ENCODE peak calls at places on chromosome 1, in eight cellular contexts. X is left lung, J is heart right ventricle, S is fibroblast of lung, A is H1, F is stomach, R is sigmoid colon, Y is OCI-LY7. Z is an unnamed sample.

GRCh38 chr1:229407206-229408026 is 26.5 kb downstream of the ACTA1 start:
- DNase-seq in X (no peak), J (no peak), S (no peak), A (no peak), F (no peak), R (no peak), Y (no peak), Z (no peak)

GRCh38 chr1:61053712-61054608 is 28.4 kb upstream of the NFIA start:
- DNase-seq in X (peak; percentile 51), J (peak; percentile 51), S (no peak), A (no peak), F (peak; percentile 34), R (peak; percentile 68), Y (no peak), Z (no peak)

GRCh38 chr1:233654667-233655432 is 40.9 kb downstream of the KCNK1 start:
- DNase-seq in X (no peak), J (no peak), S (no peak), A (no peak), F (peak; percentile 57), R (no peak), Y (no peak), Z (no peak)

GRCh38 chr1:162279099-162279498 is 97.6 kb downstream of the SPATA46 start:
- DNase-seq in X (no peak), J (peak; percentile 24), S (no peak), A (no peak), F (no peak), R (no peak), Y (no peak), Z (no peak)

GRCh38 chr1:179366093-179366800 is 476 bp downstream of the AXDND1 start:
- DNase-seq in X (no peak), J (no peak), S (no peak), A (peak; percentile 2), F (no peak), R (no peak), Y (peak; percentile 64), Z (no peak)

GRCh38 chr1:20486457-20487235 is 636 bp upstream of the CAMK2N1 start:
- DNase-seq in X (peak; percentile 44), J (peak; percentile 79), S (peak; percentile 80), A (no peak), F (peak; percentile 53), R (peak; percentile 95), Y (no peak), Z (no peak)

GRCh38 chr1:10553124-10553523 is 78.4 kb downstream of the PEX14 start:
- DNase-seq in X (no peak), J (no peak), S (no peak), A (no peak), F (no peak), R (no peak), Y (no peak), Z (no peak)

GRCh38 chr1:28836421-28836956 is 24.5 kb downstream of the OPRD1 start:
- DNase-seq in X (no peak), J (no peak), S (no peak), A (no peak), F (no peak), R (no peak), Y (no peak), Z (no peak)

GRCh38 chr1:23452011-23452411 is 27.5 kb upstream of the TCEA3 start:
- DNase-seq in X (peak; percentile 86), J (no peak), S (peak; percentile 19), A (no peak), F (peak; percentile 96), R (peak; percentile 75), Y (no peak), Z (no peak)

GRCh38 chr1:14647777-14648176 is 49.3 kb downstream of the KAZN start:
- DNase-seq in X (no peak), J (no peak), S (no peak), A (no peak), F (no peak), R (no peak), Y (no peak), Z (no peak)

GRCh38 chr1:21216835-21217811 is 40.4 kb upstream of the EIF4G3 start:
- DNase-seq in X (peak; percentile 44), J (no peak), S (peak; percentile 45), A (no peak), F (peak; percentile 65), R (peak; percentile 76), Y (peak; percentile 71), Z (no peak)

GRCh38 chr1:223091928-223092327 is 51.1 kb downstream of the TLR5 start:
- DNase-seq in X (no peak), J (peak; percentile 22), S (no peak), A (no peak), F (no peak), R (no peak), Y (no peak), Z (no peak)

GRCh38 chr1:223089250-223089649 is 53.8 kb downstream of the TLR5 start:
- DNase-seq in X (no peak), J (no peak), S (no peak), A (no peak), F (no peak), R (peak; percentile 41), Y (no peak), Z (no peak)

GRCh38 chr1:223087231-223087990 is 55.6 kb downstream of the TLR5 start:
- DNase-seq in X (peak; percentile 50), J (peak; percentile 34), S (peak; percentile 56), A (no peak), F (no peak), R (peak; percentile 87), Y (no peak), Z (no peak)

GRCh38 chr1:223084466-223084865 is 58.6 kb downstream of the TLR5 start:
- DNase-seq in X (no peak), J (no peak), S (no peak), A (no peak), F (no peak), R (peak; percentile 93), Y (no peak), Z (no peak)

DNA sequence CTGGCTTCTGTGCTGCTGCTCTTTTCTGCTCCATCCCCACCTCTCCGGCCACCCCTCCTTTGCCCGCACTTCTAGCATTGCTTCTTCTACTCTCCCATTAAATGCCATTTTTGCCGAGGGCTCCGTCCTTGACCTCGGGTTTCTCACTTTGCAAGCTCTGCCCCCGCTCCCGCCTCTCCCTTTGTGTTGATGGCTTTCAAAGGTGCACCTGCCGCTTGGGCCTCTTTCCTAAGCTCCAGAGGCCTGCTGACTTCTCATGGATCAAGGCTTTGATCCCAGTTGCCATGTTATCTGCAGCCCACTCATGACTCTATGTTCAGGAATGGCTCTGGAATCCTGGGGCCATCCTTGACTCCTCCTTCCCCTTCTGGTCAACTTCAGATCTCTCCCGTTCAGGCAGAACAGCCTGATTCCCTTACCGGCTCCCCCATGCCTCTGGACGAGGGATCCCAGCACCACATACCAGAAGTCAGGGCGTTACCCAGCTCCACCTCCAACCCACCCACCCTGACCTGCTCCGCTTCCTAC is 54.3 kb downstream of the TLR5 start:
- DNase-seq in X (no peak), J (no peak), S (no peak), A (no peak), F (no peak), R (no peak), Y (no peak), Z (no peak)
- H3K4me1 ChIP-seq in X (peaks cover 12% of the 10 kb centered on the region), J (peaks cover 11% of the 10 kb centered on the region), S (no peaks in the 10 kb centered on the region), A (peaks cover 4% of the 10 kb centered on the region), F (peaks cover 35% of the 10 kb centered on the region), R (peaks cover 78% of the 10 kb centered on the region), Y (no peaks in the 10 kb centered on the region), Z (no peaks in the 10 kb centered on the region)

GRCh38 chr1:165355977-165356811 is at the start of gene LMX1A:
- DNase-seq in X (no peak), J (no peak), S (no peak), A (no peak), F (no peak), R (no peak), Y (no peak), Z (no peak)

GRCh38 chr1:165355221-165355976 is 1.1 kb downstream of the LMX1A start:
- DNase-seq in X (no peak), J (no peak), S (no peak), A (no peak), F (no peak), R (no peak), Y (no peak), Z (no peak)

GRCh38 chr1:165353731-165354671 is 2.5 kb downstream of the LMX1A start:
- DNase-seq in X (no peak), J (no peak), S (no peak), A (no peak), F (no peak), R (no peak), Y (no peak), Z (no peak)

GRCh38 chr1:165352442-165353293 is 3.8 kb downstream of the LMX1A start:
- DNase-seq in X (no peak), J (no peak), S (no peak), A (no peak), F (no peak), R (no peak), Y (no peak), Z (no peak)

DNA sequence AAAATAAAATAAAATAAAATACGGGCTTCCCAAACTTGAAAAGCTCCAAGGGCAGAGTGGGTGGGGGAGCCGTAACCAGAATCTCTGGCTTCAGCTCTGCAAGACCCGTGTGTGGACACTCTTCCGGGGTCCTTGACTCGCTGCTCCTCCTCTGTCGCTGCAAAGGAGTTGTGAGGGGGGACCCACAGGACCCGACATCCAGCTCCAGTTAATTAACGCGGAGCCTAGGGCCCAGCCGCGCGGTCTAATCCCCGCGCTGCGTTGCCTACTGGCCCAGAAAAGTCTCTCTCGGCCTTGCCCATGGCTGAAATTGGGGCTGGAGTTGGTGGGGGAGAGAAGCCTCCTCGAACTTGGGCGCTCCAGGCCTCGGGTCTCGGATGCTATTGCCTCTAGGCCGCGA is 1.8 kb downstream of the LMX1A start:
- DNase-seq in X (no peak), J (no peak), S (no peak), A (no peak), F (no peak), R (no peak), Y (no peak), Z (no peak)
- H3K4me3 ChIP-seq in X (no peak overlapping the region), J (no peak overlapping the region), S (no peak overlapping the region), A (peak overlapping the region; percentile 55), F (no peak overlapping the region), R (no peak overlapping the region), Y (no peak overlapping the region), Z (no peak overlapping the region)

GRCh38 chr1:100496896-100497295 is 41.0 kb upstream of the GPR88 start:
- DNase-seq in X (no peak), J (no peak), S (no peak), A (no peak), F (no peak), R (no peak), Y (no peak), Z (no peak)

GRCh38 chr1:100497796-100498195 is 40.1 kb upstream of the GPR88 start:
- DNase-seq in X (no peak), J (no peak), S (no peak), A (no peak), F (no peak), R (no peak), Y (no peak), Z (no peak)

GRCh38 chr1:100499412-100499811 is 38.5 kb upstream of the GPR88 start:
- DNase-seq in X (no peak), J (no peak), S (no peak), A (no peak), F (no peak), R (no peak), Y (no peak), Z (no peak)

GRCh38 chr1:100494393-100495084 is 43.4 kb upstream of the GPR88 start:
- DNase-seq in X (no peak), J (no peak), S (no peak), A (no peak), F (no peak), R (no peak), Y (no peak), Z (no peak)
- H3K4me1 ChIP-seq in X (no peaks in the 10 kb centered on the region), J (no peaks in the 10 kb centered on the region), S (no peaks in the 10 kb centered on the region), A (no peaks in the 10 kb centered on the region), F (no peaks in the 10 kb centered on the region), R (no peaks in the 10 kb centered on the region), Y (no peaks in the 10 kb centered on the region), Z (no peaks in the 10 kb centered on the region)

GRCh38 chr1:193065954-193066353 is 6.5 kb downstream of the RO60 start:
- DNase-seq in X (no peak), J (no peak), S (no peak), A (no peak), F (no peak), R (no peak), Y (no peak), Z (no peak)
- H3K4me3 ChIP-seq in X (no peak overlapping the region), J (no peak overlapping the region), S (no peak overlapping the region), A (no peak overlapping the region), F (no peak overlapping the region), R (no peak overlapping the region), Y (no peak overlapping the region), Z (no peak overlapping the region)

Z was measured in Panc1.